ENCODE peak calls at places on chromosomes 3 and 15, in nine cellular contexts. N is endothelial cell of umbilical vein, A is PC-3, J is astrocyte, W is HepG2, F is H1, O is neural progenitor cell, R is GM23248, P is MM.1S. U is an unnamed sample.

GRCh38 chr3:160810360-160810759 is 54.3 kb downstream of the PPM1L start:
- DNase-seq in P (no peak), R (peak), A (no peak), N (no peak), J (peak), O (no peak), F (no peak), W (no peak), U (no peak)

GRCh38 chr3:30372837-30373236 is 233.6 kb upstream of the TGFBR2 start:
- DNase-seq in F (no peak), O (no peak), W (no peak), N (no peak), P (no peak), R (no peak), J (no peak), A (no peak), U (no peak)

GRCh38 chr15:68650901-68651709 is 72.3 kb downstream of the CORO2B start:
- DNase-seq in P (peak), W (peak), O (peak), N (peak), J (no peak), R (no peak), A (peak), F (peak), U (peak)

GRCh38 chr15:70912187-70912586 is 19.6 kb downstream of the LRRC49 start:
- DNase-seq in J (no peak), F (no peak), W (no peak), R (no peak), A (peak), P (no peak), O (no peak), N (no peak), U (no peak)

GRCh38 chr3:129503387-129504010 is 24.9 kb upstream of the RHO start:
- DNase-seq in P (no peak), R (no peak), N (no peak), W (no peak), A (peak), F (no peak), O (no peak), J (no peak), U (no peak)

GRCh38 chr3:17645074-17645698 is 97.2 kb downstream of the TBC1D5 start:
- DNase-seq in J (peak), F (no peak), R (peak), P (peak), W (peak), N (peak), A (peak), O (peak), U (peak)

GRCh38 chr3:188712257-188712924 is 459.4 kb upstream of the TPRG1 start:
- DNase-seq in O (no peak), J (peak), W (peak), R (peak), P (no peak), N (peak), A (peak), F (no peak), U (peak)

GRCh38 chr3:130894873-130895330 is 1.0 kb downstream of the ATP2C1 start:
- DNase-seq in A (no peak), F (no peak), O (peak), R (peak), P (no peak), J (peak), N (peak), W (no peak), U (peak)

GRCh38 chr3:10941972-10942371 is 50.6 kb upstream of the SLC6A1 start:
- DNase-seq in N (no peak), W (no peak), R (peak), O (peak), A (peak), J (no peak), F (peak), P (no peak), U (no peak)

GRCh38 chr15:80042568-80042967 is 16.9 kb upstream of the ZFAND6 start:
- DNase-seq in O (no peak), F (no peak), N (no peak), J (no peak), P (no peak), A (no peak), R (no peak), W (no peak), U (no peak)

GRCh38 chr3:16494906-16495580 is 18.5 kb downstream of the RFTN1 start:
- DNase-seq in W (no peak), N (peak), F (no peak), R (no peak), A (no peak), O (no peak), P (no peak), J (no peak), U (no peak)

GRCh38 chr3:108131105-108131794 is 40.4 kb upstream of the CD47 start:
- DNase-seq in J (peak), N (peak), P (no peak), W (no peak), F (no peak), A (peak), R (peak), O (no peak), U (no peak)

GRCh38 chr3:47540281-47540680 is 26.8 kb upstream of the ELP6 start:
- DNase-seq in P (no peak), R (peak), A (no peak), W (no peak), F (no peak), O (no peak), N (no peak), J (peak), U (no peak)

GRCh38 chr15:63601026-63601726 is 4.0 kb downstream of the FBXL22 start:
- DNase-seq in J (peak), A (no peak), W (no peak), P (peak), O (peak), R (peak), N (peak), F (peak), U (peak)

GRCh38 chr3:87354399-87354798 is 78.0 kb upstream of the POU1F1 start:
- DNase-seq in N (no peak), R (peak), J (no peak), O (no peak), F (no peak), P (no peak), A (no peak), W (no peak), U (peak)

GRCh38 chr3:12907729-12908128 is 66.4 kb upstream of the RPL32 start:
- DNase-seq in P (no peak), W (no peak), R (no peak), N (no peak), O (peak), F (no peak), A (no peak), J (no peak), U (no peak)

GRCh38 chr3:131960324-131960723 is 74.5 kb downstream of the CPNE4 start:
- DNase-seq in J (no peak), R (peak), F (no peak), P (no peak), A (peak), O (no peak), W (no peak), N (no peak), U (peak)

GRCh38 chr15:80989518-80990478 is at the start of gene MESD:
- DNase-seq in P (peak), O (peak), A (peak), F (peak), W (peak), R (peak), N (peak), J (peak), U (peak)

GRCh38 chr3:140391041-140391440 is 286.8 kb upstream of the TRIM42 start:
- DNase-seq in W (no peak), F (no peak), J (no peak), O (no peak), N (no peak), R (no peak), A (no peak), P (no peak), U (no peak)

GRCh38 chr3:13149331-13150203 is 76.3 kb upstream of the IQSEC1 start:
- DNase-seq in F (no peak), W (no peak), P (no peak), N (no peak), A (no peak), O (no peak), R (no peak), J (no peak), U (no peak)

GRCh38 chr15:98954411-98954810 is 53.2 kb downstream of the PGPEP1L start:
- DNase-seq in A (no peak), F (no peak), J (peak), W (no peak), O (no peak), R (peak), P (no peak), N (no peak), U (no peak)

GRCh38 chr15:82306791-82307713 is 42.2 kb downstream of the GOLGA6L10 start:
- DNase-seq in W (no peak), J (no peak), P (no peak), A (no peak), N (no peak), O (no peak), F (peak), R (no peak), U (no peak)

GRCh38 chr15:40031300-40031699 is 7.7 kb downstream of the SRP14 start:
- DNase-seq in J (no peak), A (no peak), F (no peak), R (no peak), N (no peak), O (no peak), W (no peak), P (no peak), U (no peak)

GRCh38 chr15:95684693-95685115 is 645.8 kb upstream of the NR2F2 start:
- DNase-seq in A (peak), N (peak), J (peak), F (no peak), R (peak), O (no peak), W (no peak), P (no peak), U (peak)

GRCh38 chr15:36888018-36888992 is 212.0 kb downstream of the MEIS2 start:
- DNase-seq in W (no peak), A (no peak), R (peak), F (peak), N (no peak), J (peak), P (no peak), O (peak), U (no peak)

GRCh38 chr15:49370782-49371181 is 52.3 kb upstream of the FGF7 start:
- DNase-seq in R (peak), F (no peak), A (peak), P (peak), O (no peak), W (no peak), J (no peak), N (peak), U (no peak)

GRCh38 chr15:52118969-52119749 is 6.6 kb upstream of the BCL2L10 start:
- DNase-seq in R (no peak), O (no peak), F (no peak), N (no peak), J (no peak), A (no peak), P (no peak), W (no peak), U (no peak)

GRCh38 chr15:57356636-57357035 is 19.7 kb upstream of the CGNL1 start:
- DNase-seq in A (peak), N (peak), P (no peak), J (peak), O (peak), W (peak), R (peak), F (no peak), U (no peak)

GRCh38 chr3:52246264-52246620 is 683 bp downstream of the PPM1M start:
- DNase-seq in J (no peak), F (no peak), N (no peak), P (no peak), R (peak), O (no peak), A (no peak), W (no peak), U (no peak)

GRCh38 chr3:130779031-130779430 is 32.4 kb upstream of the PIK3R4 start:
- DNase-seq in J (no peak), P (no peak), R (no peak), A (no peak), F (no peak), N (no peak), W (no peak), O (no peak), U (no peak)

GRCh38 chr3:122146466-122146865 is 37.0 kb upstream of the CASR start:
- DNase-seq in A (no peak), N (no peak), W (no peak), F (no peak), O (no peak), J (no peak), P (no peak), R (no peak), U (peak)

GRCh38 chr15:45429974-45430792 is 51.8 kb upstream of the GATM start:
- DNase-seq in O (peak), R (peak), F (peak), W (peak), A (peak), J (no peak), P (peak), N (peak), U (peak)

GRCh38 chr3:15645740-15646490 is 44.4 kb downstream of the BTD start:
- DNase-seq in A (peak), F (no peak), O (no peak), J (peak), R (peak), W (no peak), N (peak), P (no peak), U (peak)

GRCh38 chr3:190064112-190064511 is 56.6 kb downstream of the P3H2 start:
- DNase-seq in O (no peak), P (no peak), W (no peak), R (peak), A (peak), F (no peak), N (peak), J (peak), U (peak)

GRCh38 chr15:74432968-74433591 is 678 bp downstream of the SEMA7A start:
- DNase-seq in P (no peak), R (peak), F (no peak), A (no peak), J (no peak), N (no peak), W (no peak), O (peak), U (no peak)
- TF ChIP-seq EZH2 in P (no peak), R (no peak), F (no peak), A (no peak), J (no peak), N (peak), W (no peak), O (peak), U (peak)

GRCh38 chr3:164832216-164832615 is 246.1 kb downstream of the SI start:
- DNase-seq in P (no peak), F (no peak), N (no peak), O (no peak), A (no peak), R (no peak), J (no peak), W (no peak), U (no peak)
- H3K4me2 ChIP-seq in P (no peak), F (no peak), N (no peak), O (no peak), A (no peak), R (no peak), J (no peak), W (no peak), U (no peak)

GRCh38 chr15:90709278-90709677 is 7.9 kb upstream of the BLM start:
- DNase-seq in F (no peak), O (no peak), A (no peak), N (no peak), J (no peak), R (no peak), W (no peak), P (no peak), U (no peak)
- H3K4me3 ChIP-seq in F (no peak), O (no peak), A (no peak), N (no peak), J (no peak), R (no peak), W (no peak), P (no peak), U (no peak)

GRCh38 chr3:112744825-112745566 is 101.7 kb downstream of the CD200R1L start:
- DNase-seq in P (peak), R (no peak), F (no peak), N (no peak), A (no peak), W (no peak), O (no peak), J (no peak), U (no peak)

GRCh38 chr3:112744068-112744467 is 102.6 kb downstream of the CD200R1L start:
- DNase-seq in O (no peak), J (no peak), F (no peak), N (no peak), R (no peak), P (no peak), W (no peak), A (no peak), U (no peak)

GRCh38 chr3:112745567-112746248 is 101.0 kb downstream of the CD200R1L start:
- DNase-seq in W (no peak), A (peak), O (no peak), F (no peak), N (no peak), R (no peak), J (no peak), P (no peak), U (no peak)

GRCh38 chr3:112746675-112747276 is 99.9 kb downstream of the CD200R1L start:
- DNase-seq in O (no peak), N (no peak), A (no peak), W (no peak), J (peak), P (no peak), R (peak), F (no peak), U (peak)

DNA sequence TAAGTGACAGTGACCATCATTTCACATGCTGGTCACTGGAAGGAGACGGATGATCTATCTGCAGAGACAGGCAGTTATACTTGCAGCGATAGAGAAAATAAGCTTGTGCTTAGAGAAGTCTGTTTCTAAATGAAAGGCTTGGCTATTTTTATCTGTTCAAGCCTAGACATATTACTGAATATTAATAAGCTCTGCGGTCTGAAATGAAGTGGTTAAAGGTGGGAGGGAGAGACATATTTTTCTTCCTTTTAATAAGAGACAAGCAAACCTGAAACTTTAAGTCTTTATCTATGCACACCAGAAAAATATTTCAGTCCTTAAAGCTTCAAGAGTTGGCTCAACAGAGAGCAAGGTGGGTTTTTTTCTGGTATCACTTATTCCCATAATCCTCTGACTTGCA is 99.0 kb downstream of the CD200R1L start:
- DNase-seq in W (no peak), A (no peak), F (no peak), J (peak), N (no peak), R (no peak), P (no peak), O (no peak), U (no peak)
- TF ChIP-seq EZH2 in W (no peak), A (no peak), F (no peak), J (no peak), N (no peak), R (no peak), P (no peak), O (no peak), U (no peak)

U was measured in hepatocyte.